ENCODE peak calls at places on chromosomes 16 and 17, in four cellular contexts. L, I, E and Q are unnamed samples.

GRCh38 chr17:70329751-70330150 is 160.4 kb downstream of the KCNJ2 start:
- DNase-seq in L (no peak), I (no peak), E (no peak), Q (no peak)

GRCh38 chr17:55772086-55772485 is 21.2 kb downstream of the PCTP start:
- DNase-seq in L (no peak), I (no peak), E (no peak), Q (no peak)

GRCh38 chr17:44501866-44502265 is 1.3 kb downstream of the GPATCH8 start:
- DNase-seq in L (no peak), I (no peak), E (no peak), Q (no peak)

GRCh38 chr17:74921769-74922168 is 1.3 kb downstream of the USH1G start:
- DNase-seq in L (no peak), I (no peak), E (no peak), Q (no peak)

GRCh38 chr16:1333149-1333812 is at the start of gene BAIAP3:
- DNase-seq in L (peak), I (no peak), E (no peak), Q (peak)

GRCh38 chr17:14575349-14575966 is 274.6 kb downstream of the HS3ST3B1 start:
- DNase-seq in L (no peak), I (no peak), E (no peak), Q (no peak)

GRCh38 chr17:49674507-49674906 is 3.4 kb downstream of the SPOP start:
- DNase-seq in L (no peak), I (no peak), E (no peak), Q (no peak)

GRCh38 chr17:50157891-50158290 is 7.4 kb upstream of the PPP1R9B start:
- DNase-seq in L (no peak), I (no peak), E (no peak), Q (no peak)

GRCh38 chr16:2156849-2157224 is 1.3 kb downstream of the TRAF7 start:
- DNase-seq in L (no peak), I (no peak), E (no peak), Q (no peak)

GRCh38 chr16:86576591-86577313 is 1.6 kb upstream of the FOXL1 start:
- DNase-seq in L (no peak), I (no peak), E (no peak), Q (no peak)

GRCh38 chr17:73838815-73839214 is 194.6 kb upstream of the SDK2 start:
- DNase-seq in L (no peak), I (no peak), E (no peak), Q (no peak)

GRCh38 chr16:66658143-66658859 is 38.2 kb downstream of the CMTM4 start:
- DNase-seq in L (no peak), I (no peak), E (no peak), Q (no peak)

GRCh38 chr16:66661210-66661560 is 35.4 kb downstream of the CMTM4 start:
- DNase-seq in L (no peak), I (no peak), E (no peak), Q (no peak)

GRCh38 chr16:66658860-66659190 is 37.7 kb downstream of the CMTM4 start:
- DNase-seq in L (no peak), I (no peak), E (no peak), Q (no peak)

GRCh38 chr16:66660422-66661209 is 35.9 kb downstream of the CMTM4 start:
- DNase-seq in L (peak), I (peak), E (peak), Q (peak)

DNA sequence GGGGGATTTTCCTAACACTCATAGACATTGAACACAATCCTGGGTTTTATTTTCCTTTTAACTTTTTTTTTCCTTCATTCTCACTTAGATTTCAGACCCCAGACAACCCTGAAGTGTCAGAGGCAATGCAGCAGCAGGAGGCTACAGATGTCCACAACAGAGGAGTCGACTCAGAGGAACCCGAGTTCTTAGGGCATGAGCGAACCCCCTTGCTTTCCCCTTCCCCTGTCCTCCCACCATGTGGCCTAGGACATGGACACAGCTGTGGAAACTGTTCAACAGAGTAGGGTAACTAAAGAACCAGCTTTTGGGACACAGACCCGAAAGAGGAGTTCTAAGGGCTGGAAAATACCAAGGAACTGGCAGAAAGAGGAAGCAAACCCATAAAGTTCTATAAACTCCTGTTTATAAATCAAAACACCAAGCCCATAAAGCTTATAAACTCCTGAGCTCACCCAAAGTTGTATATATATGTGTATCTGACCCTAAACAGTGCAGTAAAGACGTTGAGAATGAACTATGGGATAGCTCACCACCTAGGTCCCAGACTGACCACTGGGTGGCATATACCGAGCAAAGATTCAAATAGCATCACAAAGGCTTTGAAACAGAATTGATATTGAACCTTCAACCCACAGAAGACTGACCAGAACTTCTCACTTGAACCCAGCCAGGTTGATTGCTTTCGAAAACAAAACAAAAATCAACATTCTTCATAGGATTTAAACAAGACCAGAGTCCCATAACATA is 33.9 kb downstream of the CMTM4 start:
- DNase-seq in L (no peak), I (no peak), E (no peak), Q (no peak)
- TF ChIP-seq CTCF in L (peak), I (peak), E (peak), Q (peak)

GRCh38 chr17:5793157-5793556 is 208.8 kb upstream of the NLRP1 start:
- DNase-seq in L (no peak), I (no peak), E (no peak), Q (no peak)
- TF ChIP-seq CTCF in L (no peak), I (peak), E (no peak), Q (no peak)

DNA sequence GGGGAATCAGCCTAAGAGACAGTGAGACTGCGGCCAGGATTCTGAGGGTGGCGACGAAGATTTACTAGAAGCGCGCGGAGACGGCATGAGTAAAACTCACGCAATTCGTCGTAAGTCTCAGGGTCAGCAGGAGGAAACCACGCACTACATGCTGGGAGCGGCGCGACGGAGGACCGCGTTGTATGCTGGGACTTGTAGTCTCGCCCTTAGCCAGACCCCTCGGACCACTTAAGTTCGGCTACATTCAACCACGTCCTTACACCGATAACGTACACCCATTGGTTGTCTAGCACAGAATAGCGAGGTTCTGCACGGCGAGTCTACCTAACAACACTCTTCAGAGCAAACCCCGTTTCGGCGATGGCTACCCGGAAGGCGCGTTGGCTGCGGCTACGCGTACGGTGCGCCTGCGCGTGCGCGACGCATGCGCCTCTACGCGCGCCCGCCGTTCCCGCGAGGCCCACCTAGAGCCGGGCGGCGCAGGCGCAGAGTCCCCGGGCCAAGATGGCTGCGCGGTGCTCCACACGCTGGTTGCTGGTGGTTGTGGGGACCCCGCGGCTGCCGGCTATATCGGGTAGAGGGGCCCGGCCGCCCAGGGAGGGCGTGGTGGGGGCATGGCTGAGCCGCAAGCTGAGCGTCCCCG is at the start of gene DNAJA3:
- DNase-seq in L (peak), I (peak), E (peak), Q (peak)
- TF ChIP-seq CTCF in L (no peak), I (no peak), E (no peak), Q (no peak)

DNA sequence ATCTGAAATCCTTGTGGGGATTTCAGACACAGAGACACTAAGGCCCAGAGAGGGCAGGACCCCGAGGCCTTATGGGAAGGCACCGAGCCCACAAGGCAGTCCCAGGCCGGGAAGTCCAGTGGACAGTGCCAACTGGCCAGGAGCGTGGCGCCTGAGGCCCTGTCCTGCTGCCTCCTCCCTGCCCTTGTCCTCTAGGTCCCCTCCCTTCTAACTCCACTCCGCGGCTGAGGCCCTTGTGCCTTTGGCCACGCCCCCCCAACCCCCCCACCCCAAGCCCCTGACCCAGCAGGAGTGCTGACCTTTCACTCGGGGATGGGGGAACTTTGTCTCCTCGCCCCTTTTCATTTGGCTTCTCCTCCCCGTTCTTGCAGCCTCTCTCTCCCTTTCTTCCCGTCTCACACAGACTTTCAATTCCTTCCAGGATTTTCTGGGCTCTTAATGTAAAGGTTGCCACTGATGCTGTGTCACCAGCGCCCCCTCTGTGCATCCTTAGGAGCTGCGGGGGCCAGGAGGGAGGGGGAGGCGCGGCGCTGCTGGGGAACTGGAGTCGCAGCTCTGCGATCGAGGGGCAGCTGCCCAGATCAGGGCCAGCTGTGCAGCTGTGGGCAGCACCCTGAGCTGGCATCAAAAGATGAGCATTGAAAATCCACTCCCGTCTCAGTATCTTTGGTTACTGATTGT is 29.1 kb downstream of the CRHR1 start:
- DNase-seq in L (no peak), I (no peak), E (no peak), Q (no peak)
- TF ChIP-seq CTCF in L (no peak), I (peak), E (no peak), Q (no peak)

GRCh38 chr17:80477647-80478478 is 1.5 kb upstream of the NPTX1 start:
- DNase-seq in L (no peak), I (no peak), E (peak), Q (peak)
- TF ChIP-seq CTCF in L (peak), I (peak), E (peak), Q (no peak)

DNA sequence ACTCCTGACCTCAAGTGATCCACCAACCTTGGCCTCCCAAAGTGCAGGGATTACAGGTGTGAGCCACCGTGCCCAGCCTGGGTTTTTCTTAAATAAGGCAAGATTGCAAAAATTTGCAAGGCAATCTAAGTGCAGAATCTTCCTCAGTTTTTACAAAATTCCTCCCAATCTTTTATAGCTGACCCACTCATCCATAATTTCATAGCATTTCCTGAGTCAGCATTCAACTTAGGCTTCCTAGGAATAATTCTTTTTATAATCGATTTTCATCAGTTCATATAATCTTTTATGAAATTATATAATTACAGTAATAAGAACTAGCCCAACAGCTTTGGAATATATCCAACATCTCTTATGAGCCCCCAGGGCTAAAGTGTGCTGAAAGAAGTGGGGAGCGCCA is 14.9 kb downstream of the COIL start:
- DNase-seq in L (no peak), I (no peak), E (no peak), Q (no peak)
- TF ChIP-seq CTCF in L (no peak), I (no peak), E (no peak), Q (no peak)

GRCh38 chr16:84161011-84161410 is 15.9 kb downstream of the DNAAF1 start:
- DNase-seq in L (no peak), I (no peak), E (no peak), Q (no peak)
- TF ChIP-seq CTCF in L (no peak), I (no peak), E (no peak), Q (no peak)

DNA sequence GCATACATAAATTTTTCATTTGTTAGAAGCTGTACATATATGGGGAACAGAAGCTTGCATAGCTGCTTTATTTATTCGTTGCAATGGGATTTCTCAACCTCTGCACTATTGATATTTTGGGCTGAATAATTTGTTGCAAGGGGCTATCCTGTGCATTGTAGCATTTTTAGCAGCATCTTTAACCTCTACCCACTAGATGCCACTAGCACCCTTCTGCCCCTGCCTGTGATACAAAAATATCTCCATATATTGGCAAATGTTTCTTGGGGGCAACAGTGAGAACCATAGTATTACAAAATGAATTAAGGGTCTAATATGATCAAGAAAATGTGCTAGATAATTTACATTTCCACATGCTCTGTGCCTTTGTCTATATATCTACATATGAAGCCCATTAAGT is 1401.0 kb downstream of the CDH11 start:
- DNase-seq in L (no peak), I (no peak), E (no peak), Q (no peak)
- TF ChIP-seq CTCF in L (no peak), I (peak), E (no peak), Q (no peak)

DNA sequence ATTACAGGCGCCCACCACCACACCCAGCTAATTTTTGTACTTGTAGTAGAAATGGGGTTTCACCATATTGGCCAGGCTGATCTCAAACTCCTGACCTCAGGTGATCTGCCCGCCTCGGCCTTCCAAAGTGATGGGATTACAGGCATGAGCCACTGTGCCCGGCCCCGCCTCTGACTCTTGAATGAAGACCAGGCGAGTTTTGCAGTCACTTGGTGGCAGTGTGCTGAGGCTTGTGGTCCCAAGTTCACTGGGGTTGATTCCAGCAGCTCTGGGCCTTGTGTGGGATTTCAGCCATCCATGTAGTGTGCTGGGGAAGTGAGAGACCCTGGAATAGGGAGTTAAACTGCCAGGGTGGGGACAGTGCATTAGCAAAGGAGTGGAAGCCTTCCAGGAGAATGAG is 14.3 kb downstream of the PSKH1 start:
- DNase-seq in L (no peak), I (no peak), E (no peak), Q (no peak)
- TF ChIP-seq CTCF in L (no peak), I (no peak), E (no peak), Q (no peak)